ENCODE peak calls at places on chromosomes 1 and 21, in four cellular contexts. One of them, this sample, is unnamed.

GRCh38 chr1:61287734-61288133 is 205.4 kb downstream of the NFIA start:
- DNase-seq in HS-5: peak
- DNase-seq in Kasumi-1: no peak
- DNase-seq in stimulated activated CD4-positive, alpha-beta T cell treated with anti-CD3 and anti-CD28 coated beads, Interleukin-4, amount 100 ng/mL, for 24 hours: no peak
- DNase-seq in this sample: peak

GRCh38 chr1:117697220-117697781 is 91.5 kb downstream of the TENT5C start:
- DNase-seq in HS-5: no peak
- DNase-seq in Kasumi-1: no peak
- DNase-seq in stimulated activated CD4-positive, alpha-beta T cell treated with anti-CD3 and anti-CD28 coated beads, Interleukin-4, amount 100 ng/mL, for 24 hours: no peak
- DNase-seq in this sample: no peak

GRCh38 chr1:10629816-10630571 is 155.2 kb downstream of the PEX14 start:
- DNase-seq in HS-5: no peak
- DNase-seq in stimulated activated CD4-positive, alpha-beta T cell treated with anti-CD3 and anti-CD28 coated beads, Interleukin-4, amount 100 ng/mL, for 24 hours: no peak
- DNase-seq in Kasumi-1: no peak
- DNase-seq in this sample: no peak

GRCh38 chr21:19535356-19535755 is 1131.8 kb upstream of the TMPRSS15 start:
- DNase-seq in stimulated activated CD4-positive, alpha-beta T cell treated with anti-CD3 and anti-CD28 coated beads, Interleukin-4, amount 100 ng/mL, for 24 hours: no peak
- DNase-seq in HS-5: no peak
- DNase-seq in Kasumi-1: no peak
- DNase-seq in this sample: no peak

GRCh38 chr1:81029266-81029665 is 771.5 kb upstream of the ADGRL2 start:
- DNase-seq in HS-5: no peak
- DNase-seq in Kasumi-1: no peak
- DNase-seq in stimulated activated CD4-positive, alpha-beta T cell treated with anti-CD3 and anti-CD28 coated beads, Interleukin-4, amount 100 ng/mL, for 24 hours: no peak
- DNase-seq in this sample: no peak

GRCh38 chr1:51960262-51960661 is 30.2 kb downstream of the RAB3B start:
- DNase-seq in HS-5: no peak
- DNase-seq in stimulated activated CD4-positive, alpha-beta T cell treated with anti-CD3 and anti-CD28 coated beads, Interleukin-4, amount 100 ng/mL, for 24 hours: no peak
- DNase-seq in Kasumi-1: no peak
- DNase-seq in this sample: no peak

GRCh38 chr21:43188712-43189151 is 19.9 kb downstream of the CRYAA start:
- DNase-seq in stimulated activated CD4-positive, alpha-beta T cell treated with anti-CD3 and anti-CD28 coated beads, Interleukin-4, amount 100 ng/mL, for 24 hours: no peak
- DNase-seq in HS-5: no peak
- DNase-seq in Kasumi-1: no peak
- DNase-seq in this sample: no peak

GRCh38 chr1:24955161-24955560 is 25.1 kb upstream of the RUNX3 start:
- DNase-seq in Kasumi-1: peak
- DNase-seq in HS-5: peak
- DNase-seq in stimulated activated CD4-positive, alpha-beta T cell treated with anti-CD3 and anti-CD28 coated beads, Interleukin-4, amount 100 ng/mL, for 24 hours: peak
- DNase-seq in this sample: no peak

GRCh38 chr1:204730826-204731459 is 45.4 kb upstream of the LRRN2 start:
- DNase-seq in Kasumi-1: no peak
- DNase-seq in HS-5: no peak
- DNase-seq in stimulated activated CD4-positive, alpha-beta T cell treated with anti-CD3 and anti-CD28 coated beads, Interleukin-4, amount 100 ng/mL, for 24 hours: no peak
- DNase-seq in this sample: no peak

GRCh38 chr1:25867210-25867991 is 8.1 kb downstream of the PAQR7 start:
- DNase-seq in Kasumi-1: no peak
- DNase-seq in HS-5: no peak
- DNase-seq in stimulated activated CD4-positive, alpha-beta T cell treated with anti-CD3 and anti-CD28 coated beads, Interleukin-4, amount 100 ng/mL, for 24 hours: no peak
- DNase-seq in this sample: peak

GRCh38 chr21:45153358-45154318 is 79.3 kb downstream of the ADARB1 start:
- DNase-seq in HS-5: no peak
- DNase-seq in stimulated activated CD4-positive, alpha-beta T cell treated with anti-CD3 and anti-CD28 coated beads, Interleukin-4, amount 100 ng/mL, for 24 hours: no peak
- DNase-seq in Kasumi-1: peak
- DNase-seq in this sample: no peak

This sample was measured in epithelial cell of proximal tubule.